ENCODE peak calls at places on chromosome 1, in eight cellular contexts. W is OCI-LY7, G is PC-3, Q is tibial nerve, A is DND-41, J is MM.1S, D is cardiac muscle cell, S is thoracic aorta. N is an unnamed sample.

GRCh38 chr1:111204923-111205723 is 4.7 kb upstream of the DENND2D start:
- DNase-seq in S (no peak), D (no peak), Q (no peak), G (no peak), W (no peak), J (no peak), A (peak), N (no peak)

GRCh38 chr1:115826642-115827041 is 14.3 kb downstream of the NHLH2 start:
- DNase-seq in A (no peak), D (no peak), J (no peak), S (no peak), W (no peak), G (no peak), Q (no peak), N (no peak)

GRCh38 chr1:24126023-24126671 is 14.2 kb upstream of the MYOM3 start:
- DNase-seq in G (no peak), D (peak), J (no peak), W (no peak), A (no peak), S (no peak), Q (no peak), N (no peak)

GRCh38 chr1:45846931-45847330 is 43.5 kb downstream of the MAST2 start:
- DNase-seq in A (no peak), W (no peak), G (peak), J (no peak), Q (no peak), D (peak), S (no peak), N (no peak)

GRCh38 chr1:10108948-10109347 is 76.2 kb downstream of the UBE4B start:
- DNase-seq in A (no peak), S (peak), D (no peak), G (no peak), J (no peak), W (no peak), Q (no peak), N (no peak)

GRCh38 chr1:77319036-77319705 is 37.4 kb downstream of the AK5 start:
- DNase-seq in W (no peak), J (no peak), Q (no peak), S (no peak), G (peak), D (no peak), A (no peak), N (no peak)

GRCh38 chr1:235898126-235898525 is 31.4 kb upstream of the LYST start:
- DNase-seq in J (no peak), S (no peak), W (no peak), Q (no peak), A (no peak), G (peak), D (peak), N (no peak)

GRCh38 chr1:84853743-84854721 is 39.0 kb downstream of the LPAR3 start:
- DNase-seq in Q (no peak), D (peak), J (peak), W (peak), G (peak), A (no peak), S (no peak), N (no peak)

GRCh38 chr1:229204863-229205777 is 65.8 kb upstream of the RAB4A start:
- DNase-seq in A (no peak), D (peak), J (no peak), S (no peak), Q (no peak), G (no peak), W (no peak), N (no peak)

GRCh38 chr1:206537141-206537540 is 29.8 kb downstream of the RASSF5 start:
- DNase-seq in D (peak), W (no peak), J (no peak), Q (no peak), S (no peak), A (no peak), G (no peak), N (no peak)

GRCh38 chr1:201164645-201165044 is 10.4 kb upstream of the TMEM9 start:
- DNase-seq in S (no peak), D (no peak), Q (no peak), J (no peak), A (no peak), G (no peak), W (no peak), N (no peak)

GRCh38 chr1:32818804-32819541 is 1.5 kb downstream of the S100PBP start:
- DNase-seq in W (peak), G (no peak), S (no peak), A (peak), J (peak), D (no peak), Q (no peak), N (no peak)

GRCh38 chr1:108079550-108079949 is 114.6 kb upstream of the VAV3 start:
- DNase-seq in Q (no peak), D (no peak), J (no peak), W (peak), S (no peak), A (peak), G (no peak), N (no peak)

GRCh38 chr1:197178998-197179397 is 32.5 kb upstream of the ASPM start:
- DNase-seq in W (no peak), D (peak), G (peak), Q (no peak), S (no peak), J (peak), A (no peak), N (no peak)

GRCh38 chr1:147820898-147821297 is 60.5 kb upstream of the GJA5 start:
- DNase-seq in J (no peak), A (no peak), G (no peak), S (no peak), D (no peak), Q (no peak), W (no peak), N (no peak)

GRCh38 chr1:71093938-71094337 is 13.1 kb upstream of the ZRANB2 start:
- DNase-seq in J (no peak), S (no peak), W (no peak), D (peak), A (no peak), G (peak), Q (no peak), N (no peak)

GRCh38 chr1:151472852-151473731 is 13.8 kb upstream of the POGZ start:
- DNase-seq in Q (no peak), W (no peak), J (no peak), A (no peak), D (peak), G (peak), S (no peak), N (no peak)

GRCh38 chr1:35454616-35455015 is 102.6 kb downstream of the KIAA0319L start:
- DNase-seq in Q (no peak), S (no peak), J (no peak), A (no peak), W (no peak), D (peak), G (peak), N (no peak)

GRCh38 chr1:159598196-159598595 is 10.6 kb downstream of the APCS start:
- DNase-seq in D (peak), W (no peak), J (no peak), S (no peak), G (peak), A (no peak), Q (no peak), N (no peak)

GRCh38 chr1:219433471-219434131 is 179.3 kb downstream of the ZC3H11B start:
- DNase-seq in A (no peak), D (no peak), W (no peak), G (no peak), S (no peak), Q (no peak), J (no peak), N (no peak)

GRCh38 chr1:244060117-244060516 is 9.0 kb downstream of the ZBTB18 start:
- DNase-seq in J (no peak), D (no peak), Q (no peak), S (no peak), G (no peak), W (no peak), A (no peak), N (no peak)

GRCh38 chr1:48853006-48853405 is 76.3 kb upstream of the BEND5 start:
- DNase-seq in S (no peak), W (no peak), J (no peak), D (peak), Q (no peak), A (no peak), G (peak), N (no peak)

GRCh38 chr1:169100208-169100882 is 6.1 kb upstream of the ATP1B1 start:
- DNase-seq in S (no peak), J (no peak), A (no peak), D (no peak), G (peak), Q (no peak), W (no peak), N (no peak)

GRCh38 chr1:25117233-25117823 is 115.0 kb downstream of the SYF2 start:
- DNase-seq in G (peak), Q (no peak), W (peak), J (peak), D (no peak), S (no peak), A (peak), N (peak)

GRCh38 chr1:176693697-176694329 is 230.8 kb downstream of the PAPPA2 start:
- DNase-seq in Q (no peak), S (no peak), A (no peak), D (no peak), G (no peak), J (no peak), W (no peak), N (no peak)

GRCh38 chr1:16924919-16925477 is 3.3 kb downstream of the CROCC start:
- DNase-seq in W (no peak), G (no peak), S (no peak), J (no peak), Q (no peak), A (no peak), D (no peak), N (no peak)

GRCh38 chr1:172895050-172895460 is 155.7 kb downstream of the TNFSF18 start:
- DNase-seq in Q (no peak), G (peak), W (peak), D (no peak), S (no peak), A (peak), J (peak), N (no peak)

GRCh38 chr1:14468751-14469150 is 129.7 kb upstream of the KAZN start:
- DNase-seq in A (no peak), D (no peak), S (no peak), W (no peak), Q (no peak), J (no peak), G (no peak), N (no peak)

GRCh38 chr1:109796484-109797305 is 33.0 kb upstream of the EPS8L3 start:
- DNase-seq in J (no peak), G (no peak), S (no peak), D (peak), A (no peak), Q (no peak), W (no peak), N (no peak)

GRCh38 chr1:2105781-2106524 is 55.7 kb downstream of the PRKCZ start:
- DNase-seq in J (no peak), Q (no peak), D (no peak), W (no peak), S (no peak), A (no peak), G (no peak), N (no peak)

GRCh38 chr1:28437924-28438699 is 67.7 kb upstream of the RCC1 start:
- DNase-seq in G (peak), Q (peak), J (peak), S (peak), D (peak), A (peak), W (no peak), N (peak)
- H3K4me3 ChIP-seq in G (peak), Q (no peak), J (peak), S (peak), D (peak), A (no peak), W (no peak), N (no peak)

DNA sequence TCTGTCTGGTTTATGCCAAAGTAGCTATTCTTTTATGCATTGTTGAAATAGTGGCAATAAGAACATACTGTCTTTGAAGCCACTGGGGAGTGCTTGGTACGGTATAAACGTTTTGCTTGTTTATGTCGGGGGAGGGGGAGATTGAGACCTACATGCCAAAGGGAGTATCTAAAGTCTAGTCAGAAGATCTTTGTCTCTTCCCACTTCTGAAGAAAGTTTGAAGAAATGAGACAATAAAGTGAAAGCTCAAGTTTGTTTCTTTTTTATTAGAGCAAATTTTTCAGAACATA is 6.8 kb downstream of the AKIRIN1 start:
- DNase-seq in S (no peak), A (no peak), D (no peak), Q (no peak), W (no peak), G (no peak), J (no peak), N (no peak)
- H3K4me3 ChIP-seq in S (no peak), A (no peak), D (no peak), Q (no peak), W (no peak), G (no peak), J (no peak), N (no peak)

GRCh38 chr1:156122086-156122485 is 7.6 kb downstream of the LMNA start:
- DNase-seq in S (no peak), D (no peak), J (no peak), Q (no peak), G (no peak), A (no peak), W (no peak), N (no peak)

GRCh38 chr1:156124557-156125483 is 10.3 kb downstream of the LMNA start:
- DNase-seq in J (no peak), A (no peak), Q (no peak), W (no peak), S (no peak), D (no peak), G (peak), N (peak)

GRCh38 chr1:156123356-156124196 is 9.1 kb downstream of the LMNA start:
- DNase-seq in A (peak), W (no peak), Q (peak), G (peak), S (peak), J (no peak), D (peak), N (peak)

GRCh38 chr1:156121441-156121840 is 6.9 kb downstream of the LMNA start:
- DNase-seq in J (no peak), W (no peak), S (no peak), A (no peak), Q (no peak), D (no peak), G (no peak), N (no peak)

DNA sequence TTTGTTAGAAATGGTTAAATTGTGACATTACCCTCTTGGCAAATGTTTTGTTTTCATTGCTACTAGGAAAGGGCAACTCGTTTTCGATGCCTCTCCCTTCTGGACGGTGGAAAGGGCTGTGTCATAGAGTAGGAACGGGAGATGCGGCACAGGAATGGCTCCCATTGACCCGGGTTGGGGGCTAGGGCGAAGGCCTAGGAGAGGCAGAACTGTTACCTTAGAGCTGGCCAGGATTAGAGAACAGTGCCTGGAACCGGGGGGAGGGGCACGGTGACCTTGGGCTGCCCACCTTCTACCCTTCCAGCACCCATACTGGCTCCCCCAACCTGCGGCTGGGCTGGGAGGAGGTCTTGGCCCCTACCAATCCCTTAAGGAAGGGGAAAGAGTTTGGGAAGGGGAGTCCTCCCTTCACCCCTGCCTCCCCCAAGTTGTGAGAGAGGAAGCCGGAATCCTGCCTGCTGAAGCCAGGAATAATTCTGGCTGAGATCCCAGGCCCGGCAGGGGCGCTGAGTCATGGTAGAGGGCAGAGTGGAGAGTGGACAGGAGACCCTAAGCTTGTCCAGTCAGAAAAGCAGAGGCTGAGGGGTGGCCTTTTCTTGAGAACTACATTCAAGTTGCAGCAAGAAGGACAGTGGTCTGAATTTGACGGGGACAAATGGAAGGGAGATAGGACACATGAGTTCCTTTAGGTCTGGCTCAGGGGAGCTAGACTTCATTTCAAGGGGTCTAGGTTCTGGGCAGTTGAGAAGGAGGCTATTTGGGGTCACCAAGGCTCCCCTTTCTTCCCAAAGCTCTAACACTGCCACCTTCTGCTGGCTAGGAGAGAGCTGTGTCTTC is 8.2 kb downstream of the LMNA start:
- DNase-seq in S (peak), D (peak), A (no peak), G (peak), W (no peak), J (no peak), Q (no peak), N (peak)
- H3K4me3 ChIP-seq in S (peak), D (no peak), A (no peak), G (peak), W (no peak), J (no peak), Q (peak), N (no peak)

DNA sequence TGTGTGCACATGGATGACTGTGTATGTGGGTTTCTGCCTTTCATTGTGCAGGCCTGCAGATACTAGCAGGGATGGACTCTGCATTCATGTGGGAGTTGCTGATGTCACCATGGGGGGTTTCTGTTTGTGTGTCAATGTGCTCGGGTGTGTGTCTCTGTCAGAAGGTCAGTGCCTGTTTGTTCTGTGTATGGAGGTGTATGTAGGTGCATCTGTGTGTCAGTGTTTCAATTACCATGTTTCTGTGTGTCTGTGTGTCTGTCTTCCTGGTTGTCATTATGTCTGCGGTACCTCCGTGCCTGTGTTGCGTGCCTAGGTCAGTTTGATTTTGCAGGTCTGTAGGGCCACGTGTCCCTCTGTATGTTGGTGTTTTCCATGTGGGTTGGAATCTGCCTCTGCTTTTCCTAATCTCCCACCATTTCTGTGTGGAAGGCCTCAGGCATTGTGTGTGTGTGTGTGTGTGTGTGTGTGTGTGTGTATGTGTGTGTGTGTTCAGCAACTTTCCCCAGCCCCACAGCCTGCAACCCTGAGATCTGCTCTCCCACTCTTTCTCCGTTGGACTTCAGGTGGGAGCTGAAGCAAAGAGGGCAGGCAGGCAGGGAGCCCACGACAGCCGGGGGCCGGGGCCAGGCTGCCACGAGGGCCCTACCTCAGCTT is 36.7 kb upstream of the WASF2 start:
- DNase-seq in A (no peak), J (no peak), D (no peak), Q (no peak), S (no peak), G (no peak), W (peak), N (no peak)
- H3K4me3 ChIP-seq in A (no peak), J (no peak), D (peak), Q (no peak), S (no peak), G (no peak), W (peak), N (no peak)

GRCh38 chr1:225445644-225446297 is 17.9 kb upstream of the LBR start:
- DNase-seq in W (no peak), S (no peak), G (peak), D (peak), Q (no peak), J (no peak), A (no peak), N (no peak)

GRCh38 chr1:225447649-225448048 is 19.8 kb upstream of the LBR start:
- DNase-seq in A (peak), J (no peak), G (no peak), W (no peak), S (no peak), Q (peak), D (peak), N (no peak)

GRCh38 chr1:225448146-225448805 is 20.4 kb upstream of the LBR start:
- DNase-seq in D (no peak), S (no peak), J (no peak), G (no peak), W (no peak), Q (peak), A (peak), N (no peak)

GRCh38 chr1:225446298-225446941 is 18.6 kb upstream of the LBR start:
- DNase-seq in G (no peak), A (no peak), Q (peak), W (no peak), S (no peak), D (no peak), J (peak), N (no peak)

DNA sequence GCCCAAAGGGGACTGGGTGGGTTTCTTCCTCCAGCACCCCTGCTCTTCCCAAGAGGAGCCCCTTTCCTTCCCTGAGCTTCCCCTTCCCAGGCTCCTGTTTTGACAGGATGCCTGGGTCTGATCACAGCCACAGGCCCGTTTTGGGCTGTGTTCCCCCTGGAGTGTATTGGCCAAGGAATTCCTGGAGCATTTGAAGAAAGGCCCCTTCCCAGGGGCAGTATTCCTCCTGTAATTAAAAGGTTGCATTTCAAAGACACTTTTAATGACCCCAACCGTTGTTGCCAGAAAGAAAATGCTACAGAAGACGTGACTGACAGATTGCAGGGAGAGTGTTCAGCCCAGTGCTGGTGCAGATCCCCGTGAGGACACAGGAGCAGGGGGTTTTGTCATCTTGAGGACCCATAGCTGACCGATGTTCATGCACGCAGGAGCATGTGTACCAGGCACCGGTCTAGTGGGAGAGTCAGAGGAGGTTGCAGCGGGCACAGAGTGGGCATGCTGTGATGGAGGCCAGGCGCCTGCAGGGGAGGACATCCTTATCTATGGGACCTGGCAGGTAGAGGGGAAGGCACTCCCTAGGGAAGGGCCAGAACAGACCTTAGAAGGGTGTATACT is 19.3 kb upstream of the LBR start:
- DNase-seq in A (peak), D (no peak), J (no peak), W (no peak), G (no peak), S (no peak), Q (no peak), N (no peak)
- H3K4me3 ChIP-seq in A (no peak), D (no peak), J (no peak), W (no peak), G (no peak), S (no peak), Q (no peak), N (no peak)